ENCODE peak calls at places on chromosomes 4 and X, in seven cellular contexts. A is tibial nerve, L is endothelial cell of umbilical vein, T is heart right ventricle, K is cardiac muscle cell, C is HepG2, R is pancreas. P is an unnamed sample. For H3K4me1, the result is how much of the 10 kb centered on the place peaks cover.

GRCh38 chrX:148681605-148682004 is 181.2 kb downstream of the AFF2 start:
- DNase-seq in C (no peak), R (no peak), K (no peak), L (no peak), A (no peak), T (no peak), P (no peak)

GRCh38 chr4:163911891-163912290 is 417.4 kb downstream of the TMA16 start:
- DNase-seq in R (no peak), C (no peak), A (no peak), K (no peak), L (no peak), T (no peak), P (no peak)

GRCh38 chrX:147910607-147911006 is 1.1 kb upstream of the FMR1 start:
- DNase-seq in C (no peak), K (no peak), T (no peak), L (no peak), A (no peak), R (no peak), P (no peak)

GRCh38 chrX:87338510-87338909 is 179.1 kb upstream of the KLHL4 start:
- DNase-seq in R (no peak), T (no peak), K (peak), A (no peak), C (peak), L (peak), P (no peak)

GRCh38 chrX:111756486-111756885 is 75.5 kb downstream of the ALG13 start:
- DNase-seq in C (no peak), K (no peak), L (no peak), R (no peak), A (no peak), T (no peak), P (no peak)

GRCh38 chr4:56118055-56118454 is 169.3 kb downstream of the CEP135 start:
- DNase-seq in C (no peak), T (no peak), A (no peak), R (no peak), K (no peak), L (no peak), P (no peak)

GRCh38 chr4:139582044-139582443 is 26.0 kb upstream of the SETD7 start:
- DNase-seq in K (peak), R (no peak), T (no peak), C (no peak), L (no peak), A (no peak), P (no peak)

GRCh38 chrX:7159132-7159861 is 11.3 kb upstream of the PUDP start:
- DNase-seq in C (no peak), T (no peak), R (no peak), K (peak), L (no peak), A (no peak), P (no peak)

GRCh38 chrX:154593201-154593600 is 8.3 kb downstream of the CTAG1A start:
- DNase-seq in K (no peak), T (no peak), R (no peak), C (no peak), L (no peak), A (no peak), P (no peak)

DNA sequence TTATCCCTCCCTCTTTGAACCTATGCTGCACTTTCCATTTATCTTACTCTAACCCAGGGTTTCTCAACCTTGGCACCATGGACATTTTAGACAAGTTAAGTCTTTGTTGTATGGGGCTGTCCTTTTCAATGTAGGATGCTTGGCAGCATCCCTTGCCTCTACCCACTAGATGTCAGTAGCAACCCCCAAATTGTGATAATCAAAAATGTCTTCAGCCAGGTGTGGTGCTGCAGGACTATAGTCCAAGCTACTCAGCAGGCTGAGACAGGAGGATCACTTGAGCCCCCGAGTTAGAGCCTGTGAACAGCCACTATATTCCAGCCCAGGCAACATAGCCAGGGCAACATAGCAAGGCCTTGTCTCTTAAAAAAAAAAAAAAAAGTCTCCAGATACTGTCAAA is 7.0 kb downstream of the LRCH2 start:
- DNase-seq in A (no peak), C (peak), L (peak), R (no peak), K (peak), T (no peak), P (no peak)
- TF ChIP-seq CTCF in A (peak), C (peak), L (peak), R (no peak), K (peak), T (peak), P (peak)

DNA sequence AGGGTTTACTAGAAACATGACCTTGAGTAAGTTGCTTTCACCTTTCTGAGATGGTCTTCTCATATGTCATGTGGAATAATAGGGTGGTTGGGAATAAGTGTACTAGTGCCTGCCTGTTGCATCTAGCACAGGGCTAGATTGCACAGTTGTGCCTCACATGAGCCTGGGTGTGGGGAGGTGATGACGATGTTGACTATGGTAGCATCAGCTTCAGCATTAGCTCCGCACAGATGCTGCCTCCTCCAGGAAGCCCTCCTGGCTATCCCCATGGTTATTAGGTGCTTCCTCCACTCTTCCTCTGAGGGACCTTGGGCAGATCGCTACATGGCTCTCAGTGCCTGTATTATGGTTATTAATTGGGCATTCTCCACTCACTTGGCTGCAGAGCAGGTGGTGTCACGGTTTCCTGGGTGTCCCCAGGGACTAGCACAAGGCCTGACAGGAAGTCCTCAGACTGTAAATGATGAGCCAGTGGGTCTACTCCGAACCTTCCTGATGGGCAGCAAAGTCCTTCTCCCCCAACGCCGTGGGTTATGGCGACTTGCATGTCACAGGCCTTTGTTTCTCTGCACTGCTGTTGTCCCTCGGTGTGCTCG is 325.6 kb downstream of the ARHGAP10 start:
- DNase-seq in A (no peak), C (no peak), K (no peak), T (no peak), L (no peak), R (no peak), P (no peak)
- H3K4me1 ChIP-seq in A (under half), C (under half), K (under half), T (half or more), L (under half), R (under half), P (under half)

DNA sequence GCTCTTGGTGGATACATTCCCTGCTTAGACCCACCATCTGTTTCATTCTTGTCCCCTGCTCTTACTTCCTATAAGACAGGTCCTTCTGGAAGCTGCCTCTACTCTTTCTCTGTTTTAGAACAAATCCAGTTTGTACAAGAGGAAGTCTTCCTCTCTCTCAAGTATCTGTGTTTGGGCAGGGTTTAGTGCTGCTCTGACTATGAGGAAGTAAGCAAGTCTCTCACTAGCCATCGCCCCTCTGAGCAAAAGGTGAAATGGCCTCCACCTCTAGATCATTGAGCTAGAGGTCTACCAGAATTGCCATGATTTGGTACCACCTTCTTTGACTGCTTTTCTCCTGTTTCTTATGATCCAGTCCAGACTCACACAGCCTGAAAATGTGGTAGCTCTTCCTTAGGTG is 8.4 kb downstream of the BTK start:
- DNase-seq in R (no peak), A (no peak), K (no peak), L (no peak), C (no peak), T (no peak), P (no peak)
- TF ChIP-seq CTCF in R (no peak), A (no peak), K (no peak), L (no peak), C (no peak), T (no peak), P (no peak)

DNA sequence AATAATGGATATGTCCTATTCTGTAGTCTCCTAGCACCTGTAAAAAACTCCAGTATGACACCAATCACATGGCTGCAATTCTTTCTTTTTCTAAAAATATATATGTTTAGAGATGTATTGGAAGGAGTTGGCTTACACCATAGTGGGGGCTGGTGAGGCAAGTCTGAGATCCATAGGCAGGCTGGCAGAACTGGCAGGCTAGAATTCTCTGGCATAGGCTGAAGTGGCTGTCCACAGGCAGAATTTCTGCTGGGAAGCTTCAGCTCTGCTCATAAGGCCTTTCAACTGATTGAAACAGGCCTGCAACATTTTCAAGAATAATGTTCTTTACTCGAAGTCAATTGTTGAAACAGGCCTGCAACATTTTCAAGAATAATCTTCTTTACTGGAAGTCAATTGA is 37.0 kb downstream of the FGF2 start:
- DNase-seq in K (no peak), T (no peak), L (no peak), R (no peak), C (no peak), A (no peak), P (no peak)
- H3K4me1 ChIP-seq in K (under half), T (under half), L (under half), R (under half), C (under half), A (under half), P (under half)

GRCh38 chr4:144259285-144259684 is 118.8 kb upstream of the GYPA start:
- DNase-seq in C (no peak), T (no peak), L (no peak), A (no peak), K (no peak), R (no peak), P (no peak)
- TF ChIP-seq CTCF in C (no peak), T (no peak), L (no peak), A (no peak), K (no peak), R (no peak), P (no peak)